ENCODE peak calls at places on chromosome 21, in nine cellular contexts. W, U, N, R, G, O, C, A and X are unnamed samples.

GRCh38 chr21:17343055-17343454 is 169.8 kb upstream of the CXADR start:
- DNase-seq in N (no peak), O (no peak), G (no peak), A (no peak), C (no peak), U (no peak), R (no peak), W (no peak), X (no peak)

GRCh38 chr21:44010429-44010828 is 1.7 kb upstream of the TRAPPC10 start:
- DNase-seq in W (no peak), N (no peak), U (no peak), A (peak; percentile 48), G (no peak), R (no peak), C (no peak), O (no peak), X (no peak)

GRCh38 chr21:45596704-45597318 is 46.7 kb upstream of the PCBP3 start:
- DNase-seq in A (peak; percentile 70), C (peak; percentile 73), U (peak; percentile 64), R (peak; percentile 81), O (peak; percentile 55), G (peak; percentile 86), W (peak; percentile 79), N (peak; percentile 87), X (peak; percentile 38)

GRCh38 chr21:32131960-32132359 is 146.9 kb downstream of the MIS18A start:
- DNase-seq in G (no peak), C (no peak), N (no peak), A (no peak), R (no peak), U (no peak), O (no peak), W (no peak), X (no peak)

GRCh38 chr21:36854391-36854790 is 112.1 kb downstream of the HLCS start:
- DNase-seq in C (no peak), U (peak; percentile 41), W (no peak), O (no peak), G (no peak), N (no peak), R (no peak), A (no peak), X (no peak)

GRCh38 chr21:27067226-27067625 is 100.3 kb upstream of the ADAMTS5 start:
- DNase-seq in W (no peak), U (no peak), A (no peak), G (no peak), N (no peak), O (no peak), C (no peak), R (no peak), X (no peak)

GRCh38 chr21:37792046-37792445 is 124.2 kb downstream of the KCNJ6 start:
- DNase-seq in O (no peak), G (no peak), U (no peak), C (no peak), R (no peak), A (no peak), N (no peak), W (no peak), X (no peak)

GRCh38 chr21:43369596-43370090 is 57.3 kb downstream of the SIK1 start:
- DNase-seq in G (no peak), U (no peak), W (no peak), C (no peak), A (no peak), N (no peak), R (no peak), O (no peak), X (no peak)

GRCh38 chr21:35400233-35400939 is 351.3 kb upstream of the RUNX1 start:
- DNase-seq in C (no peak), W (peak; percentile 42), R (no peak), N (peak; percentile 3), O (no peak), A (no peak), G (no peak), U (peak; percentile 11), X (peak; percentile 18)

DNA sequence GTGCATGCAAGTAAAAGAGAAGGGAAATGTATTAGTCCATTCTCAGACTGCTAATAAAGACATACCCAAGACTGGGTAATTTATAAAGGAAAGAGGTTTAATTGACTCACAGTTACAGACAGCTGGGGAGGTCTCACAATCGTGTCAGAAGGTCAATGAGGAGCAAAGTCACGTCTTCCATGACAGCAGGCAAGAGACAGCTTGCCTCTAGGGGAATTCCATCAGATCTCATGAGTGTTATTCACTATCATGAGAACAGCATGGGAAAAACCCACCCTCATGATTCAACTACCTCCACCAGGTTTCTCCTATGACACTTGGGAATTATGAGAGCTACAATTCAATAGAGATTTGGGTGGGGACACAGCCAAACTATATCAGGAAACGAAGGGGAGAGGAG is 8.1 kb downstream of the KRTAP21-3 start:
- DNase-seq in C (no peak), N (no peak), R (no peak), O (no peak), W (no peak), U (no peak), G (no peak), A (no peak), X (no peak)
- H3K9me3 ChIP-seq in C (no peaks in the 10 kb centered on the region), N (no peaks in the 10 kb centered on the region), R (peaks cover 18% of the 10 kb centered on the region), O (no peaks in the 10 kb centered on the region), W (no peaks in the 10 kb centered on the region), U (no peaks in the 10 kb centered on the region), G (no peaks in the 10 kb centered on the region), A (no peaks in the 10 kb centered on the region), X (peaks cover 5% of the 10 kb centered on the region)

GRCh38 chr21:31108969-31109368 is 70.7 kb upstream of the KRTAP19-8 start:
- DNase-seq in C (no peak), A (no peak), G (no peak), R (no peak), U (no peak), W (no peak), N (no peak), O (no peak), X (no peak)
- TF ChIP-seq CTCF in C (no peak), A (no peak), G (no peak), R (no peak), U (no peak), W (no peak), N (peak; percentile 19), O (no peak), X (no peak)

GRCh38 chr21:40318371-40318770 is 451.1 kb downstream of the PCP4 start:
- DNase-seq in N (no peak), A (no peak), R (no peak), C (no peak), G (no peak), U (no peak), W (no peak), O (no peak), X (no peak)

GRCh38 chr21:40315647-40316046 is 448.4 kb downstream of the PCP4 start:
- DNase-seq in R (no peak), A (no peak), G (no peak), W (no peak), U (no peak), O (no peak), C (no peak), N (no peak), X (no peak)
- H3K27me3 ChIP-seq in R (no peaks in the 10 kb centered on the region), A (no peaks in the 10 kb centered on the region), G (no peaks in the 10 kb centered on the region), W (peaks cover 11% of the 10 kb centered on the region), U (no peaks in the 10 kb centered on the region), O (no peaks in the 10 kb centered on the region), C (no peaks in the 10 kb centered on the region), N (no peaks in the 10 kb centered on the region), X (no peaks in the 10 kb centered on the region)

DNA sequence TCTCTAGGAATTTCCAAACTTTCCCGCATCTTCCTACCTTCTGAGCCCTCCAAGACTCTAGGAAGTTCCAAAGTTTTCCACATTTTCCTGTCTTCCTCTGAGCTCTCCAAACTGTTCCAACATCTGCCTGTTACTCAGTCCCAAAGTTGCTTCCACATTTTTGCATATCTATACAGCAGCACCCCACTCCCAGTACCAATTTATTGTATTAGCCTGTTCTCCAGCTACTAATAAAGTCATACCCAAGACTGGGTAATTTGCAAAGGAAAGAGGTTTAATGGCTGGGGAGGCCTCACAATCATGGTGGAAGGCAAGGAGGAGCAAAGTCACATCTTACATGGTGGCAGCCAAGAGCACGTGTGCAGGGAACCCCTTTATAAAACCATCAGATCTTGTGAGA is 82.9 kb upstream of the DSCAM start:
- DNase-seq in A (no peak), U (no peak), O (no peak), N (no peak), C (no peak), R (no peak), W (no peak), G (no peak), X (no peak)
- H3K9me3 ChIP-seq in A (peaks cover 16% of the 10 kb centered on the region), U (no peaks in the 10 kb centered on the region), O (no peaks in the 10 kb centered on the region), N (peaks cover 8% of the 10 kb centered on the region), C (no peaks in the 10 kb centered on the region), R (peaks cover 25% of the 10 kb centered on the region), W (no peaks in the 10 kb centered on the region), G (no peaks in the 10 kb centered on the region), X (peaks cover 23% of the 10 kb centered on the region)